ENCODE peak calls at places on chromosomes 4 and X, in four cellular contexts. G is breast epithelium, J is GM12865, E is body of pancreas. O is an unnamed sample.

GRCh38 chrX:16743604-16744325 is 24.4 kb downstream of the SYAP1 start:
- DNase-seq in G (no peak), J (no peak), E (no peak), O (no peak)

GRCh38 chr4:151991884-151992166 is 231.0 kb upstream of the GATB start:
- DNase-seq in G (no peak), J (no peak), E (no peak), O (no peak)

GRCh38 chrX:117713411-117713810 is 403.2 kb downstream of the KLHL13 start:
- DNase-seq in G (no peak), J (no peak), E (no peak), O (no peak)

GRCh38 chrX:22634081-22634480 is 361.4 kb downstream of the CBLL2 start:
- DNase-seq in G (no peak), J (no peak), E (no peak), O (no peak)

GRCh38 chr4:87718221-87718620 is 68.1 kb downstream of the DMP1 start:
- DNase-seq in G (no peak), J (no peak), E (no peak), O (no peak)

GRCh38 chrX:32408389-32408788 is 803.0 kb downstream of the DMD start:
- DNase-seq in G (no peak), J (peak; percentile 16), E (no peak), O (no peak)

GRCh38 chr4:91681544-91681943 is 622.2 kb upstream of the GRID2 start:
- DNase-seq in G (no peak), J (no peak), E (no peak), O (no peak)

GRCh38 chrX:128057421-128057820 is 5.2 kb upstream of the ACTRT1 start:
- DNase-seq in G (no peak), J (no peak), E (no peak), O (no peak)

GRCh38 chr4:110119347-110119746 is 79.1 kb downstream of the ELOVL6 start:
- DNase-seq in G (no peak), J (peak; percentile 8), E (no peak), O (no peak)

GRCh38 chrX:67555578-67556203 is 11.9 kb downstream of the AR start:
- DNase-seq in G (no peak), J (peak; percentile 14), E (peak; percentile 8), O (no peak)

GRCh38 chr4:170497105-170497504 is 407.3 kb upstream of the AADAT start:
- DNase-seq in G (no peak), J (peak; percentile 52), E (peak; percentile 28), O (no peak)

GRCh38 chrX:102115748-102116147 is 9.7 kb upstream of the TCEAL2 start:
- DNase-seq in G (no peak), J (no peak), E (no peak), O (no peak)

GRCh38 chrX:109943740-109944092 is 59.2 kb upstream of the TMEM164 start:
- DNase-seq in G (no peak), J (no peak), E (no peak), O (no peak)

GRCh38 chr4:163353054-163353453 is 9.4 kb downstream of the NPY5R start:
- DNase-seq in G (no peak), J (no peak), E (no peak), O (no peak)

GRCh38 chr4:124018383-124019317 is 622.1 kb downstream of the SPRY1 start:
- DNase-seq in G (no peak), J (peak; percentile 81), E (peak; percentile 46), O (no peak)

GRCh38 chrX:131331152-131331551 is 42.0 kb upstream of the IGSF1 start:
- DNase-seq in G (no peak), J (no peak), E (no peak), O (no peak)

GRCh38 chr4:56550642-56551041 is 45.1 kb downstream of the ARL9 start:
- DNase-seq in G (no peak), J (no peak), E (no peak), O (no peak)

GRCh38 chr4:158297866-158298265 is 87.6 kb downstream of the TMEM144 start:
- DNase-seq in G (no peak), J (no peak), E (no peak), O (no peak)

GRCh38 chr4:185011408-185011807 is 6.9 kb upstream of the HELT start:
- DNase-seq in G (no peak), J (no peak), E (no peak), O (peak; percentile 58)

GRCh38 chr4:67700119-67700873 is 659 bp downstream of the UBA6 start:
- DNase-seq in G (no peak), J (peak; percentile 54), E (no peak), O (no peak)

GRCh38 chrX:147917700-147918694 is 6.3 kb downstream of the FMR1 start:
- DNase-seq in G (no peak), J (peak; percentile 76), E (no peak), O (no peak)

GRCh38 chr4:41533685-41534084 is 4.3 kb upstream of the LIMCH1 start:
- DNase-seq in G (no peak), J (no peak), E (no peak), O (no peak)
- TF ChIP-seq CTCF in G (no peak), J (no peak), E (no peak), O (no peak)

GRCh38 chr4:172978848-172979247 is 189.8 kb upstream of the GALNT7 start:
- DNase-seq in G (no peak), J (no peak), E (peak; percentile 22), O (no peak)
- TF ChIP-seq CTCF in G (no peak), J (no peak), E (no peak), O (no peak)

GRCh38 chrX:151624677-151625076 is 61.2 kb downstream of the PASD1 start:
- DNase-seq in G (no peak), J (no peak), E (no peak), O (no peak)
- TF ChIP-seq CTCF in G (no peak), J (no peak), E (no peak), O (no peak)

GRCh38 chrX:66191563-66191962 is 27.5 kb downstream of the HEPH start:
- DNase-seq in G (no peak), J (no peak), E (no peak), O (no peak)
- TF ChIP-seq CTCF in G (no peak), J (no peak), E (no peak), O (no peak)

GRCh38 chrX:68665502-68665901 is 18.0 kb downstream of the STARD8 start:
- DNase-seq in G (no peak), J (no peak), E (peak; percentile 29), O (no peak)
- TF ChIP-seq CTCF in G (no peak), J (no peak), E (no peak), O (no peak)

DNA sequence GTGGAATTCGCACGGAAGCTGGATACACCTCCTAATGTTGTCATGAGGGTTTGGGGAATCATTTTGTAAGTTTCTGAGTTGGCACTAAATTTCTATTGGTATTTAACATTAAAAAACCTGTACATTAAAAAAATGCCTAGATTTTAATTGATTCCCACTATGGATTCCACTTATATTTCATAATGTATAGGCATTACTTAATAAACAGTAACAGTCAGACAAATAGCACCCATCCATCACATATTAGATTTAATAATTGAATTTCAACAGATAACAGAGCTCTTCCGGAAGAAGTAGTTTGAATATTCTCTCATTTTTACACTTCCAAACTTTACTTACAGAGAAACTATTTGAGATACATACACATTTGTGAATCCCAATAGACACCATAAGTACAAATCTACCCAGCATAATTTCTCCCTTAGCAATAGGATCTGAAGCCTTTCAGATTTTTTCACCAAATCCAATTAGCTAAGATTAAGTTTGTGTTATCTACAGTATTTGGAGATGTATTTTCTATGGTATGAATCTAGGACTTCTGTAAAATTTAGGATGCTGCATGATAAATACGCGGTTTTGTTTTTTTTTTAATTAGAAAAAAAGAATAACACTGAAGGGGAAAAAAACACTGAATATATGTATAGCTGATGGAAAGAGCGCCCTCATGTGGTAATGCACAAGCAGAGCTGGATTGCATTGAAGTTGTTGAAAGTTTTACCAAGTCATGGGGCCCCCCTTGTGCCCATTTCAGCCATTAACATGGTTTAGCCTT is 12.2 kb upstream of the ODAM start:
- DNase-seq in G (no peak), J (peak; percentile 71), E (peak; percentile 39), O (peak; percentile 34)
- TF ChIP-seq CTCF in G (no peak), J (peak; percentile 71), E (peak; percentile 44), O (peak; percentile 87)

DNA sequence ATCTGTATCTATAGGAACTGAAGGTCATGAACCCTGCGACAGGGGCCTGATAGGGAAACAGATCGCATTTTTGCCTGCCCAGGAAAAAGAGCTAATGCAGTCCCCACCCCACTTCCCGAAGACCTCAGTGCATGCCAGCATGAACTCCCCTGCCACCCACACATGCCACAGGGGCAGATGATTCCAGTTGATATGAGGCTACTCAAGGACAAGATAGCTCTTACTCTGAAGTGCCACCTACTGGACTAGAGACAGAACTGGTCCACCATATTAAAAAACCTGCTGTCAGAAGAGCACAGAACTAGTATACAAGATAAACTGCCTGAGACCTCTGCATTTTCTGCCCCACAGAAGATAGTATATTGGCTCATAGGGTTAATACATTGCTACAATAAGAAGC is 68.0 kb downstream of the YIPF7 start:
- DNase-seq in G (no peak), J (peak; percentile 24), E (no peak), O (no peak)
- TF ChIP-seq CTCF in G (no peak), J (peak; percentile 46), E (no peak), O (peak; percentile 34)

DNA sequence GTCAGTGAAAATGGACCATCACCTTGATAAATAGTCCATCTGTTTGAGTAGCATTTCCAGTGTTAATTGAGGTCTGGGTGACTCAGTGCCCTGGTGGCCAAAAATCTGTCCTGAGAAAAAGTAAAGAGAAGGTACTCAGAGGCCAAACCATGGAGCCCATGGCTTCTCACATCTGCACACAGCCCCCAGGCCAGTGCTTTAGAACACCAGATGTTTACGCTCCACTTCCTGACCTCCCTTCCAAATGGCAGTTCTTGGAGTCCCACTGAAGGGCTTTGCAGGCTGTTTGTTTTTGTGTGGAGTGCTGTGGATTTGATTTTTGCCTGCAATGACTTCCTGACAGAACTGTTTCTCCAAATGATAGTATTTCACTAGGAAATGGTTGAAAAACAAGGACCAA is 60.2 kb upstream of the GPC4 start:
- DNase-seq in G (no peak), J (no peak), E (peak; percentile 3), O (no peak)
- TF ChIP-seq CTCF in G (no peak), J (no peak), E (no peak), O (no peak)

GRCh38 chrX:54891573-54891972 is 29.1 kb upstream of the TRO start:
- DNase-seq in G (no peak), J (peak; percentile 32), E (peak; percentile 43), O (no peak)
- TF ChIP-seq CTCF in G (no peak), J (peak; percentile 30), E (peak; percentile 46), O (peak; percentile 59)

O was measured in neural crest cell.